ENCODE peak calls at places on chromosomes 12 and 14, in seven cellular contexts. S is NCI-H2029; X is stimulated activated effector memory CD8-positive, alpha-beta T cell treated with anti-CD3 and anti-CD28 coated beads, Interleukin-12 subunit alpha, Interleukin-12 subunit beta, amount 100 ng/mL, for 72 hours; Z is cardiac fibroblast; F is stimulated activated CD8-positive, alpha-beta memory T cell treated with anti-CD3 and anti-CD28 coated beads, Interleukin-12 subunit alpha, Interleukin-12 subunit beta, amount 100 ng/mL, for 1 hour; T is tibial nerve; V is stimulated activated CD4-positive, alpha-beta T cell treated with anti-CD3 and anti-CD28 coated beads, Interleukin-15, amount 100 ng/mL, for 1 hour. A is an unnamed sample.

GRCh38 chr12:54413284-54414190 is 5.5 kb downstream of the ITGA5 start:
- DNase-seq in S (no peak), X (no peak), Z (no peak), F (peak), T (no peak), V (peak), A (peak)

GRCh38 chr14:40981247-40981646 is 625.4 kb upstream of the LRFN5 start:
- DNase-seq in S (no peak), X (no peak), Z (no peak), F (no peak), T (no peak), V (no peak), A (no peak)

GRCh38 chr12:22334696-22335290 is at the start of gene ST8SIA1:
- DNase-seq in S (no peak), X (peak), Z (peak), F (peak), T (peak), V (peak), A (no peak)

GRCh38 chr14:93115920-93116675 is at the start of gene ITPK1:
- DNase-seq in S (no peak), X (peak), Z (peak), F (peak), T (peak), V (peak), A (peak)

GRCh38 chr14:105317546-105317945 is 3.0 kb downstream of the PACS2 start:
- DNase-seq in S (no peak), X (no peak), Z (peak), F (no peak), T (no peak), V (no peak), A (peak)

GRCh38 chr12:2395352-2395977 is 342.7 kb downstream of the CACNA1C start:
- DNase-seq in S (peak), X (peak), Z (peak), F (peak), T (no peak), V (peak), A (peak)

GRCh38 chr12:1974812-1975211 is 29.4 kb downstream of the DCP1B start:
- DNase-seq in S (no peak), X (no peak), Z (no peak), F (no peak), T (no peak), V (no peak), A (no peak)

GRCh38 chr14:23694085-23694975 is 58.2 kb downstream of the DHRS2 start:
- DNase-seq in S (no peak), X (no peak), Z (peak), F (no peak), T (no peak), V (no peak), A (no peak)

GRCh38 chr12:100266802-100267602 is at the start of the genes DEPDC4 and SCYL2:
- DNase-seq in S (peak), X (peak), Z (peak), F (peak), T (peak), V (peak), A (peak)

A was measured in left lung.